ENCODE peak calls at places on chromosome 21, in four cellular contexts. J is SK-N-SH, K is K562, T is H1. V is an unnamed sample.

GRCh38 chr21:26433386-26433785 is 139.7 kb downstream of the CYYR1 start:
- DNase-seq in J (no peak), K (no peak), T (no peak), V (no peak)

GRCh38 chr21:16942703-16943102 is 570.1 kb upstream of the CXADR start:
- DNase-seq in J (peak; percentile 1), K (no peak), T (peak; percentile 43), V (no peak)

GRCh38 chr21:44012474-44013379 is 618 bp downstream of the TRAPPC10 start:
- DNase-seq in J (peak; percentile 84), K (peak; percentile 94), T (no peak), V (peak; percentile 85)

GRCh38 chr21:24045373-24045772 is 1561.9 kb downstream of the MRPL39 start:
- DNase-seq in J (no peak), K (no peak), T (no peak), V (no peak)

GRCh38 chr21:16159213-16159970 is 429.6 kb downstream of the USP25 start:
- DNase-seq in J (no peak), K (no peak), T (no peak), V (no peak)

GRCh38 chr21:27703806-27704205 is 736.9 kb upstream of the ADAMTS5 start:
- DNase-seq in J (no peak), K (no peak), T (no peak), V (no peak)

GRCh38 chr21:26332873-26333272 is 162.3 kb upstream of the APP start:
- DNase-seq in J (no peak), K (no peak), T (no peak), V (no peak)

GRCh38 chr21:17554619-17555472 is 42.0 kb downstream of the CXADR start:
- DNase-seq in J (peak; percentile 61), K (peak; percentile 8), T (no peak), V (no peak)

GRCh38 chr21:44013380-44014088 is 1.4 kb downstream of the TRAPPC10 start:
- DNase-seq in J (peak; percentile 36), K (peak; percentile 47), T (no peak), V (no peak)

GRCh38 chr21:15365751-15366392 is 301.1 kb upstream of the NRIP1 start:
- DNase-seq in J (no peak), K (no peak), T (no peak), V (no peak)

GRCh38 chr21:35593000-35593502 is 467.3 kb downstream of the SETD4 start:
- DNase-seq in J (no peak), K (no peak), T (no peak), V (no peak)

DNA sequence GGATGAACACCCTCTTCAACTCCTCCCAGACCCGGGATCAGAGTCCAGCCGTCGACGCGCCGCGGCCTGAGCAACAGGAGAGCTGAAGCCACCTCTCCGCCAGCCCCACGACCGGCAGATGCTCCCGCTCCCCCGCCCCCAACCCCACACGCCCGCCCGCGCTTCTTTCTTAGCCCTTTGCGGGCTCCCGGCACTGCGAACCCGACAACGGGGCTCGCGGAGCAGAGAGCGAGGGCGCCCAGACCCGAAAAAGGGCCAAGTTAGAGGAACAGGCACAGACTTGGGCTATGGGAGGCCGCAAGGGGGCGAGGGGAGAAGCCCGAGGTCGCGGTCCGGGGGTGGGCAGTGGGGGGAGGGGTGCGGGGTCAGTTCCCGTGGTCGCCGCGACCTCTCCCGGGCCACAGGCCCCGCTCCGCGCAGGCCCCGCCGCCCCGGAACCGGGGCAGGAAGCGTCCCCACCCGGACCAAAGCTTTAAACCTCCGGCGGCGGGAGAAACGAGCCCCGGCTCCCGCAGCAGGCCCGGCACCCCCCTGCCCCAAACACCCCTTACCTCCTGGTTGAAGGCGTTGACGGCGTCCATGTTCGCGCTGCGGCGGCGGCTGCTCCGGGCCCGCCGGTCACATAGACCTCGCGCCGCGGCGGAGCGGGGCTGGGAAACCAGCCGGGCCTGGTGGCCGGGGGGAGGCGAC is 661 bp downstream of the SCAF4 start:
- DNase-seq in J (peak; percentile 85), K (peak; percentile 65), T (no peak), V (peak; percentile 35)
- TF ChIP-seq POLR2AphosphoS5 in J (no peak), K (no peak), T (no peak), V (no peak)

GRCh38 chr21:45026833-45027232 is 47.5 kb upstream of the ADARB1 start:
- DNase-seq in J (peak; percentile 19), K (peak; percentile 48), T (no peak), V (no peak)

GRCh38 chr21:45029968-45030636 is 44.3 kb upstream of the ADARB1 start:
- DNase-seq in J (peak; percentile 79), K (no peak), T (peak; percentile 23), V (no peak)

GRCh38 chr21:45026066-45026745 is 48.2 kb upstream of the ADARB1 start:
- DNase-seq in J (no peak), K (no peak), T (no peak), V (no peak)

GRCh38 chr21:45029298-45029967 is 44.9 kb upstream of the ADARB1 start:
- DNase-seq in J (peak; percentile 70), K (peak; percentile 41), T (no peak), V (no peak)

DNA sequence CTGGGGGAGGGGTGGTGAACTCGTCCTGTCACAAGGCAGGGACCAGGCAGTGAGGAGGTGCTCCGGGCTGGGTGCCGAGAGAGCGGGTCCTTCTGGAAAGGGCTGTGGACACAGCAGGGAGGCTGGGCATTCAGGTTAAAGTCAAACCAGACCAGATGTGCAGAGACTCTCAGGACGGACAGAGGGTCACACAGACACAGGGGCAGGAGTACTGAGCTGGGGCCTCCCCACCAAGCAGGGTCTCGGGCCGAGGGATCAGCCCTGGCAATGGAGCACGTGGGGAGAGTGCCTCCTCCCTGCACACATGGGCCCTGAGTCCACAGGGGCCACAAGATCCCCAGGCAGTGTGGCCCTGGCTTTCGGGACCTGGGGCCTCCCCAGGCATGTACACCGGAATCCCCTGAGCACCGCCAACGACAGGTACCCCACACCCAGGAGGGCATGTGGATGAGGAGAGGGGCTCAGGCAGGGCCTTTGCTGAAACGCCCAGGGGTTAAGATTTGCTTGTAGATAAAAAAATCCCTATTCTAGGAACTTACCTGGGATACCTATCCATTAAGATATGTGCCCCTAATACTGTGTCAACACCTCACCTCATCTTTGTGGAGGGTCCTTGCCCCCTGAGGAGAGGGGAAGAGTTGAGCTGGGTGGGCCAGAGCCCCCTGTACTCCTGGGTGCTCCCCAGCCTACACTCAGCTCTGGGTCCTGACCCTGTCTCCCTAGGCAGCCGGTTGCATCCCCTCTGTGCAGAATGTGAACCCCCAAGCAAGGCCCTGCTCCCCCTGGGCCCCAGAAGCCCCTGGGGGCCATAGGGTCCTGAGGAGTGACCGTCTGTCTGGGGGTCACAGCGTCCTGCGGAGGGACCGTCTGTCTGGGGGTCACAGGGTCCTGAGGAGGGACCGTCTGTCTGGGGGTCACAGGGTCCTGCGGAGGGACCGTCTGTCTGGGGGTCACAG is 46.9 kb upstream of the ADARB1 start:
- DNase-seq in J (peak; percentile 19), K (no peak), T (no peak), V (no peak)
- TF ChIP-seq TAF1 in J (no peak), K (no peak), T (no peak), V (no peak)

GRCh38 chr21:42439284-42440186 is 35.8 kb downstream of the UBASH3A start:
- DNase-seq in J (no peak), K (no peak), T (no peak), V (no peak)
- TF ChIP-seq POLR2AphosphoS5 in J (no peak), K (no peak), T (no peak), V (no peak)

GRCh38 chr21:40605094-40605493 is 241.9 kb downstream of the DSCAM start:
- DNase-seq in J (no peak), K (no peak), T (no peak), V (no peak)

GRCh38 chr21:40606341-40606740 is 240.6 kb downstream of the DSCAM start:
- DNase-seq in J (no peak), K (no peak), T (no peak), V (no peak)

GRCh38 chr21:40603774-40604173 is 243.2 kb downstream of the DSCAM start:
- DNase-seq in J (no peak), K (no peak), T (no peak), V (no peak)

GRCh38 chr21:40602105-40602504 is 244.9 kb downstream of the DSCAM start:
- DNase-seq in J (no peak), K (no peak), T (no peak), V (no peak)
- TF ChIP-seq TAF1 in J (no peak), K (no peak), T (no peak), V (no peak)

GRCh38 chr21:34190576-34191301 is 117.4 kb downstream of the MRPS6 start:
- DNase-seq in J (no peak), K (peak; percentile 85), T (no peak), V (no peak)
- TF ChIP-seq POLR2AphosphoS5 in J (no peak), K (peak; percentile 85), T (no peak), V (no peak)

GRCh38 chr21:41808846-41809245 is 42.0 kb upstream of the RIPK4 start:
- DNase-seq in J (no peak), K (no peak), T (no peak), V (no peak)
- TF ChIP-seq TAF1 in J (no peak), K (no peak), T (no peak), V (no peak)

DNA sequence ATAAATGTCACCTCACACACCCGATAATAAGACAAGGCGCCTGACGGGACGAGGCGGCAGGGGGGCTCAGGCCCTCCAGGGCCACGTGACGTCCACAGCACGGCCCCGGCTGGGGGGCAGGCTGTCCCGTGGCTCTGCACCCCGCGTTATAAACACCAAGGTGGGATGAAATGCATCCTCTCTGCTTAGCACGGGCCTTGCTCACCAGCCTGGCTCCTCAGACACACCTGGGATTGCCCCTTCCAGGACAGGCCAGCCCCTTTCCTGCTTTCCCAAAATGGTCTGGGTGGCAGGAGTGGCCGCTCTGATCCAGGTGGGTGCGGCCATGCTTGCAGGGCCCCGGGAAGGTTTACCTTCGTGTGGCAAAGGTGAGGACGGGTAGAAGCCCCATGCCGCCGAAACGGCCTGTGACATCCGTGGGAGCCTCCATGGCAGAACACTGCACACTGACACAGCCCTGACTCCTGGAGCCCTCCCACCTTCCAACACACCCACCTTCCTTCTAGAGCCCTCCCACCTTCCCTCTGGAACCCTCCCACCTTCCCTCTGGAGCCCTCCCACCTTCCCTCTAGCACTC is 35.9 kb downstream of the SLC19A1 start:
- DNase-seq in J (no peak), K (peak; percentile 36), T (no peak), V (no peak)
- TF ChIP-seq POLR2AphosphoS5 in J (no peak), K (no peak), T (peak; percentile 53), V (no peak)

GRCh38 chr21:33443174-33443573 is 36.6 kb downstream of the TMEM50B start:
- DNase-seq in J (no peak), K (no peak), T (no peak), V (no peak)
- TF ChIP-seq TAF1 in J (no peak), K (no peak), T (no peak), V (no peak)